ENCODE peak calls at places on chromosomes 16 and 17, in eight cellular contexts. B, W, T, J, Z, U, M and Q are unnamed samples.

GRCh38 chr17:600576-601301 is 113.9 kb downstream of the VPS53 start:
- DNase-seq in B (peak; percentile 43), W (no peak), T (no peak), J (no peak), Z (no peak), U (no peak), M (no peak), Q (peak; percentile 55)

GRCh38 chr17:83110755-83111154 is 31.3 kb downstream of the METRNL start:
- DNase-seq in B (peak; percentile 46), W (peak; percentile 23), T (no peak), J (no peak), Z (no peak), U (no peak), M (no peak), Q (no peak)

GRCh38 chr16:3578121-3578520 is 918 bp upstream of the NLRC3 start:
- DNase-seq in B (no peak), W (peak; percentile 54), T (no peak), J (no peak), Z (no peak), U (peak; percentile 43), M (no peak), Q (no peak)

GRCh38 chr17:50439008-50439407 is 13.0 kb downstream of the ACSF2 start:
- DNase-seq in B (no peak), W (no peak), T (no peak), J (no peak), Z (no peak), U (no peak), M (no peak), Q (no peak)

GRCh38 chr17:37338847-37339246 is 36.9 kb upstream of the C17orf78 start:
- DNase-seq in B (no peak), W (no peak), T (no peak), J (no peak), Z (no peak), U (no peak), M (no peak), Q (no peak)

GRCh38 chr16:2178321-2179106 is 17.9 kb downstream of the CASKIN1 start:
- DNase-seq in B (no peak), W (peak; percentile 53), T (no peak), J (no peak), Z (no peak), U (peak; percentile 23), M (no peak), Q (peak; percentile 11)

GRCh38 chr17:49976163-49976827 is 7.3 kb downstream of the DLX4 start:
- DNase-seq in B (no peak), W (no peak), T (peak; percentile 60), J (peak; percentile 71), Z (peak; percentile 53), U (no peak), M (no peak), Q (no peak)

GRCh38 chr17:66889480-66890230 is 54.7 kb downstream of the CACNG5 start:
- DNase-seq in B (no peak), W (no peak), T (no peak), J (no peak), Z (no peak), U (no peak), M (no peak), Q (no peak)

GRCh38 chr16:4115209-4115940 is 867 bp downstream of the ADCY9 start:
- DNase-seq in B (peak; percentile 74), W (peak; percentile 67), T (no peak), J (peak; percentile 66), Z (no peak), U (peak; percentile 30), M (peak; percentile 50), Q (peak; percentile 86)

GRCh38 chr16:14168146-14168545 is 97.0 kb downstream of the MRTFB start:
- DNase-seq in B (no peak), W (no peak), T (no peak), J (no peak), Z (no peak), U (no peak), M (no peak), Q (no peak)

GRCh38 chr17:49223517-49224197 is 6.9 kb downstream of the PHOSPHO1 start:
- DNase-seq in B (peak; percentile 10), W (peak; percentile 59), T (peak; percentile 18), J (peak; percentile 36), Z (no peak), U (peak; percentile 50), M (peak; percentile 52), Q (peak; percentile 67)

DNA sequence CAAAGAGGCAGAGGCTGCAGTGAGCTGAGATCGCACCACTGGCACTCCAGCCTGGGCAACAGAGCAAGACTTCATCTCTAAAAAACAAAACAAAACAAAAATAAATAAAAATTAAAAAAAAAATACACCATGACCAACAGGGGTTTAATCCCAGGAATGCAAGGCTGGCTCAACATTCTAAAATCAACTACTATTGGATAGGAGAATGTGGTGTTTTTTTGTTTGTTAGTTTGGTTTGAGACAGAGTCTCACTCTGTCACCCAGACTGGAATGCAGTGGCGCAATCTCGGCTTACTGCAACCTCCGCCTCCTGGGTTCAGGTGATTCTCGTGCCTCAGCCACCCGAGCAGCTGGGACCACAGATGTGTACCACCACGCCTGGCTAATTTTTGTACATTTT is 19.9 kb downstream of the GFOD2 start:
- DNase-seq in B (no peak), W (no peak), T (no peak), J (no peak), Z (no peak), U (no peak), M (no peak), Q (no peak)
- H3K27me3 ChIP-seq in B (no peaks in the 10 kb centered on the region), W (no peaks in the 10 kb centered on the region), T (no peaks in the 10 kb centered on the region), J (no peaks in the 10 kb centered on the region), Z (no peaks in the 10 kb centered on the region), U (no peaks in the 10 kb centered on the region), M (no peaks in the 10 kb centered on the region), Q (no peaks in the 10 kb centered on the region)

GRCh38 chr17:2024572-2025219 is 438 bp downstream of the RTN4RL1 start:
- DNase-seq in B (no peak), W (no peak), T (no peak), J (no peak), Z (peak; percentile 27), U (no peak), M (no peak), Q (peak; percentile 36)
- H3K27me3 ChIP-seq in B (peaks cover 58% of the 10 kb centered on the region), W (no peaks in the 10 kb centered on the region), T (no peaks in the 10 kb centered on the region), J (no peaks in the 10 kb centered on the region), Z (peaks cover 31% of the 10 kb centered on the region), U (peaks cover 7% of the 10 kb centered on the region), M (no peaks in the 10 kb centered on the region), Q (peaks cover 10% of the 10 kb centered on the region)

GRCh38 chr16:51152691-51153261 is 1.7 kb upstream of the SALL1 start:
- DNase-seq in B (peak; percentile 37), W (no peak), T (no peak), J (no peak), Z (no peak), U (no peak), M (no peak), Q (peak; percentile 54)
- H3K27me3 ChIP-seq in B (peaks cover 3% of the 10 kb centered on the region), W (peaks cover 5% of the 10 kb centered on the region), T (no peaks in the 10 kb centered on the region), J (peaks cover 60% of the 10 kb centered on the region), Z (peaks cover 6% of the 10 kb centered on the region), U (peaks cover 19% of the 10 kb centered on the region), M (no peaks in the 10 kb centered on the region), Q (peaks cover 15% of the 10 kb centered on the region)

GRCh38 chr17:38578229-38578628 is 27.5 kb downstream of the SRCIN1 start:
- DNase-seq in B (no peak), W (no peak), T (no peak), J (no peak), Z (no peak), U (no peak), M (no peak), Q (no peak)

GRCh38 chr17:38577645-38578173 is 28.0 kb downstream of the SRCIN1 start:
- DNase-seq in B (no peak), W (no peak), T (no peak), J (no peak), Z (no peak), U (no peak), M (no peak), Q (no peak)

GRCh38 chr17:38575781-38576180 is 30.0 kb downstream of the SRCIN1 start:
- DNase-seq in B (no peak), W (no peak), T (no peak), J (no peak), Z (no peak), U (no peak), M (no peak), Q (peak; percentile 29)

GRCh38 chr17:38578641-38579480 is 26.9 kb downstream of the SRCIN1 start:
- DNase-seq in B (no peak), W (no peak), T (no peak), J (no peak), Z (no peak), U (no peak), M (no peak), Q (no peak)

GRCh38 chr17:38577244-38577643 is 28.5 kb downstream of the SRCIN1 start:
- DNase-seq in B (no peak), W (no peak), T (no peak), J (no peak), Z (no peak), U (no peak), M (no peak), Q (no peak)
- H3K27me3 ChIP-seq in B (peaks cover 90% of the 10 kb centered on the region), W (peaks cover 40% of the 10 kb centered on the region), T (peaks cover 34% of the 10 kb centered on the region), J (peaks cover 7% of the 10 kb centered on the region), Z (no peaks in the 10 kb centered on the region), U (peaks cover 44% of the 10 kb centered on the region), M (no peaks in the 10 kb centered on the region), Q (peaks cover 74% of the 10 kb centered on the region)

GRCh38 chr16:86797700-86798099 is 219.4 kb downstream of the FOXL1 start:
- DNase-seq in B (no peak), W (no peak), T (no peak), J (no peak), Z (no peak), U (no peak), M (no peak), Q (no peak)

GRCh38 chr16:86800914-86801313 is 222.6 kb downstream of the FOXL1 start:
- DNase-seq in B (no peak), W (no peak), T (no peak), J (no peak), Z (no peak), U (no peak), M (no peak), Q (no peak)

GRCh38 chr16:86798247-86799041 is 220.1 kb downstream of the FOXL1 start:
- DNase-seq in B (no peak), W (no peak), T (no peak), J (no peak), Z (no peak), U (no peak), M (no peak), Q (no peak)

GRCh38 chr16:86802013-86802412 is 223.7 kb downstream of the FOXL1 start:
- DNase-seq in B (no peak), W (no peak), T (no peak), J (no peak), Z (no peak), U (no peak), M (no peak), Q (no peak)

GRCh38 chr16:86799367-86799766 is 221.0 kb downstream of the FOXL1 start:
- DNase-seq in B (no peak), W (no peak), T (no peak), J (no peak), Z (no peak), U (no peak), M (no peak), Q (no peak)
- H3K27me3 ChIP-seq in B (peaks cover 38% of the 10 kb centered on the region), W (no peaks in the 10 kb centered on the region), T (peaks cover 7% of the 10 kb centered on the region), J (no peaks in the 10 kb centered on the region), Z (peaks cover 69% of the 10 kb centered on the region), U (peaks cover 9% of the 10 kb centered on the region), M (no peaks in the 10 kb centered on the region), Q (peaks cover 81% of the 10 kb centered on the region)

GRCh38 chr16:21277927-21278706 is at the start of gene CRYM:
- DNase-seq in B (no peak), W (peak; percentile 22), T (peak; percentile 55), J (peak; percentile 68), Z (no peak), U (no peak), M (peak; percentile 43), Q (peak; percentile 81)
- H3K27me3 ChIP-seq in B (peaks cover 71% of the 10 kb centered on the region), W (peaks cover 14% of the 10 kb centered on the region), T (no peaks in the 10 kb centered on the region), J (peaks cover 6% of the 10 kb centered on the region), Z (peaks cover 79% of the 10 kb centered on the region), U (peaks cover 34% of the 10 kb centered on the region), M (no peaks in the 10 kb centered on the region), Q (peaks cover 25% of the 10 kb centered on the region)